ENCODE peak calls at places on chromosomes 12 and 14, in five cellular contexts. R is mammary epithelial cell; X is sigmoid colon; F is CD4-positive, alpha-beta memory T cell; W is neural progenitor cell. U is an unnamed sample.

GRCh38 chr14:52650774-52651173 is 44.6 kb downstream of the ERO1A start:
- DNase-seq in X (no peak), R (no peak), W (peak), F (no peak), U (peak)

GRCh38 chr12:120199595-120200306 is 1.2 kb downstream of the RPLP0 start:
- DNase-seq in F (no peak), X (peak), R (peak), W (no peak), U (no peak)

GRCh38 chr12:97173672-97174385 is 266.8 kb downstream of the NEDD1 start:
- DNase-seq in R (no peak), X (no peak), W (peak), F (no peak), U (no peak)

GRCh38 chr12:132506730-132507538 is 17.0 kb downstream of the FBRSL1 start:
- DNase-seq in F (peak), R (no peak), X (peak), W (no peak), U (peak)

GRCh38 chr12:113152835-113153814 is 3.6 kb downstream of the CFAP73 start:
- DNase-seq in F (peak), W (peak), X (no peak), R (peak), U (peak)

GRCh38 chr14:76763362-76764041 is 2.2 kb downstream of the VASH1 start:
- DNase-seq in W (no peak), X (no peak), R (no peak), F (no peak), U (no peak)

GRCh38 chr14:61321385-61322010 is at the start of gene PRKCH:
- DNase-seq in X (peak), R (peak), W (peak), F (peak), U (peak)

GRCh38 chr12:26699237-26699636 is 133.8 kb downstream of the ITPR2 start:
- DNase-seq in F (no peak), R (peak), W (no peak), X (no peak), U (no peak)

GRCh38 chr14:61567838-61568571 is 127.3 kb upstream of the HIF1A start:
- DNase-seq in X (no peak), F (no peak), R (no peak), W (peak), U (no peak)

GRCh38 chr14:103872492-103873113 is 25.2 kb upstream of the PPP1R13B start:
- DNase-seq in X (no peak), F (no peak), R (no peak), W (peak), U (no peak)

GRCh38 chr14:103869406-103870143 is 22.2 kb upstream of the PPP1R13B start:
- DNase-seq in W (no peak), F (no peak), R (no peak), X (no peak), U (no peak)

GRCh38 chr14:103870891-103871595 is 23.7 kb upstream of the PPP1R13B start:
- DNase-seq in F (no peak), W (no peak), X (no peak), R (no peak), U (no peak)

GRCh38 chr14:103870144-103870876 is 22.9 kb upstream of the PPP1R13B start:
- DNase-seq in X (no peak), R (no peak), F (no peak), W (no peak), U (no peak)

DNA sequence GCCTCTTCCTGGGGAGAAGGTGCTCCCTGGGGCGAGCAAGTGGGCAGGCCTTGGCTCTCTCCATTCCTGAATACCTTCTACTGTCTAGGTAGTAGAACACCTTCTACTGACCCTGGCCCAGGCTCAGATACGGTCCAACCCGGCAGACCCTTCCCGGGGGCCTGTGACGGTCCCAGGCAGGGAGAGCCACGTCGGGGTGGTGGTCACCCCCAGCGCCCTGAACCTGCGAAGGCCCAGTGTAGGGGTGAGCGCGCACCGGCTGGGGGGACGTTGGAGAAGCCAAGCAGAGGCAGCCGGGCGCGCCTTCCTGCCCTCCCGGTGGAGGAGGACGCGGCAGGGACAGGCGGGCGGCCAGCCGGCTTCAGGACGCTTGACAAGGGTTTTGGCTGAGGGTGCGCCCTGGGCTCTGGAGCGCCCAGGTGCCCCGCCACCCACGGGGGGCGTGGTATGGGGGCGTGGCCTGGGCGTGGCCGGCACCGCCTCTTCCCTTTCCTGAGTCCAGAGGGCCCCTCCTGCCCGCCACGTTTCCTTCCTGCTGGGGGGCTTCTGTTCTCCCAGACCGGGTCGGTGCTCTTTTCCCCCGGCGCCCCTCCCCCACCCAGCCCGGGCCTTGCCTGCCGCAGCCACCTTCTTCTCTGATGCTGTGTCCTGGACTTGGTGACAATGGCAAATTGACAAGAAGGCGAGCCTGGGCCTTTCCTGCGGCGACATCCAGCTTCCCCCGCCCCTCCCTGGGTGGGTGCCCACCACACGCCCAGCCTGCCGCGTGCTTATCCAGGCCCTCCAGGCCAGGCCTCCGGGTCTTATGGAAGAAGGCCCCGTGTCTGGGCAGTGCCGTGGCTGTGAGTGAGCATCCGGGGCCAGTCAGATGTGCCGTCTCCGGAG is 24.5 kb upstream of the PPP1R13B start:
- DNase-seq in W (peak), X (no peak), F (peak), R (no peak), U (no peak)
- H3K27ac ChIP-seq in W (no peak), X (no peak), F (peak), R (no peak), U (no peak)

GRCh38 chr12:51819851-51820720 is 28.4 kb downstream of the FIGNL2 start:
- DNase-seq in F (no peak), W (peak), X (no peak), R (no peak), U (no peak)
- H3K4me3 ChIP-seq in F (no peak), W (peak), X (peak), R (no peak), U (peak)

DNA sequence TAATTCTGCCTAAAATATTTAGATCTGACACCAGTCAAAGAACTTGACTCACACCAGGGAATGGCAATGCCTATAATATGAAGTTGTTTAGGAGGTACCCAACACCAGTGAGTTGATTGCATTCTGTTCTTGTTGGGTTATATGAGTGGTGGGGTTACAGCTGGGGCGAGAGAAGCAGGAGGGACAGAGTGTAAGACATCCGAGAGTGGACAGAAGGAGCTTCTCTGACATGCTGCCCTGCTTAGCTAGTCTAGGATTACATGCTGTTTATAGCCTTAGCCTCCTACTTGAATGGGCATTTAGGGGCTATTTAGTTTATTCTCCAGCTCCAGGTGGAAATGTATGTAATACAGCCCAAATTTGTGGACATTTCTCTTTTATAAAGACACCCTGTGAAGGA is 149.9 kb downstream of the KCNA5 start:
- DNase-seq in W (no peak), X (no peak), R (no peak), F (no peak), U (no peak)
- H3K27ac ChIP-seq in W (no peak), X (no peak), R (no peak), F (no peak), U (no peak)

DNA sequence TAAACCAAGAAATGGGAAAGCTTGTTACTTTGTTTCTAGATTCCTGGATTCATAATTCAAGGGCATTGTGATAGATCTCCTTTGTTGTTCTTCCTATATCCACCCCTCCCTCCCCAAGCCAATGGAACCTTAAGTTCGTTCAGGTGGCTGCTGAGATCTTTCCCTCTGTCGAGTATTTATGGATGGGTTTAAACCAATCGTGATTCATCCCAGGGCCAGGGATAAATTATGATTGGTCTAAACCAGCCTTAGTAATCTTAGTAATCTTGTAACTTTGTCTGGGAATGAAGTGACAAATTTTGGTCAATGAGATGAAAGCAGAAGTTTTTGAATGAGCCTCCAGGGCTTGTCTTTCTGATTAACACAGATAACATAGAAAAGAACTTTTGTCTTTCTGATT is 56.1 kb upstream of the PCED1B start:
- DNase-seq in W (no peak), X (no peak), R (no peak), F (no peak), U (no peak)
- H3K4me3 ChIP-seq in W (no peak), X (no peak), R (no peak), F (no peak), U (no peak)

GRCh38 chr14:54696998-54697397 is 130.1 kb downstream of the SAMD4A start:
- DNase-seq in X (no peak), F (no peak), R (peak), W (no peak), U (no peak)
- H3K27ac ChIP-seq in X (peak), F (no peak), R (peak), W (no peak), U (no peak)

DNA sequence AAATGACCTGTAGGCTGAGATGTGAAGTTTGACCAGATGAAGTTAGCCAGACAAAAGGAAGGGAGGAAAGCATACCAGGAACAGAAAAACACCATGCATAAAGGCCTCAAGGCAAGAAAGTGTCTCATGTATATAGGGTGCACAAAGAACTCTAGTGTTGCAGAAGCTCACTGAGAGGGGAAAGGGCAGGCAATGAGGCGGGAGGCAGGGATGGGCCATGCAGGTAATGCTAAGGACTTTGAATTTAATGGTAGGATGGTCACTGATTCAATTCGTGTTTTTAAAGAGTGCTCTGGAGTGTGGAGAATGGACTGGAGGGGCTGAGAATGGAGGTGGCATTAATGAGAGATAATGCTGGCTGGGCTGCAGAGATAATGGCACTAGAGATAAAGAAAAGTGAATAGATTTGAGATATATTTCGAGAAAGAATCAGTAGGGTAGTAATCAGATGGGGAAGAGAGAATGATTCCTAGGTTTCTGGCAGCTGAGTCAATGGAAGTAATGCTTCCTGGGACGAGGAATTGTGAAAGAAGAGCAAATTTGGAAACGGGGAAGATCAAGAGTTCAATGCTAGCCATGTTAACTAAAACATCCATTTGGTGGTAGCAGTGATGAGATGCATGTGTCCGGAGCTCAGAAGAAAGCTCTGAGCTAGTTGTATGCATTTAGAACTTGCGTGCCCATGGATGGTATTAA is 43.1 kb downstream of the LIMA1 start:
- DNase-seq in R (no peak), W (no peak), X (no peak), F (no peak), U (no peak)
- H3K4me3 ChIP-seq in R (no peak), W (no peak), X (no peak), F (no peak), U (no peak)

U was measured in A673.